ENCODE peak calls at places on chromosomes 7 and 10, in five cellular contexts. M, B, H, D and O are unnamed samples.

GRCh38 chr10:21518629-21519321 is 6.7 kb downstream of the SKIDA1 start:
- DNase-seq in M (peak), B (no peak), H (peak), D (peak), O (no peak)

GRCh38 chr7:12942599-12942998 is 255.2 kb downstream of the ARL4A start:
- DNase-seq in M (peak), B (no peak), H (no peak), D (no peak), O (no peak)

GRCh38 chr7:70595741-70596574 is 536.0 kb upstream of the GALNT17 start:
- DNase-seq in M (peak), B (no peak), H (no peak), D (peak), O (no peak)

GRCh38 chr7:45092100-45092930 is 3.5 kb upstream of the NACAD start:
- DNase-seq in M (peak), B (no peak), H (no peak), D (no peak), O (no peak)

GRCh38 chr7:141754939-141755338 is 9.0 kb upstream of the TAS2R3 start:
- DNase-seq in M (peak), B (no peak), H (peak), D (peak), O (no peak)

GRCh38 chr10:102413806-102414561 is 4.6 kb downstream of the PSD start:
- DNase-seq in M (no peak), B (no peak), H (no peak), D (peak), O (no peak)

GRCh38 chr7:85030893-85031292 is 156.0 kb downstream of the SEMA3D start:
- DNase-seq in M (peak), B (no peak), H (no peak), D (peak), O (no peak)

GRCh38 chr7:26637610-26638009 is 226.8 kb downstream of the SKAP2 start:
- DNase-seq in M (no peak), B (no peak), H (no peak), D (no peak), O (no peak)

GRCh38 chr7:129741011-129741410 is 129.5 kb downstream of the NRF1 start:
- DNase-seq in M (no peak), B (no peak), H (no peak), D (no peak), O (no peak)

GRCh38 chr7:20514364-20514763 is 101.1 kb upstream of the ABCB5 start:
- DNase-seq in M (peak), B (peak), H (no peak), D (no peak), O (no peak)

GRCh38 chr7:3835102-3835501 is 534.0 kb downstream of the SDK1 start:
- DNase-seq in M (peak), B (no peak), H (no peak), D (no peak), O (no peak)

GRCh38 chr7:69643708-69644445 is 45.6 kb downstream of the AUTS2 start:
- DNase-seq in M (no peak), B (no peak), H (no peak), D (peak), O (no peak)

GRCh38 chr10:24119919-24120318 is 89.0 kb upstream of the KIAA1217 start:
- DNase-seq in M (no peak), B (no peak), H (no peak), D (no peak), O (no peak)

GRCh38 chr10:121873236-121873635 is 54.6 kb downstream of the ATE1 start:
- DNase-seq in M (peak), B (no peak), H (no peak), D (no peak), O (no peak)

GRCh38 chr7:157113607-157114006 is 25.1 kb upstream of the UBE3C start:
- DNase-seq in M (no peak), B (no peak), H (no peak), D (no peak), O (no peak)

GRCh38 chr7:5699951-5700384 is 81.5 kb downstream of the RNF216 start:
- DNase-seq in M (peak), B (no peak), H (peak), D (peak), O (peak)

GRCh38 chr7:78472519-78472918 is 673.9 kb downstream of the PHTF2 start:
- DNase-seq in M (peak), B (no peak), H (no peak), D (no peak), O (no peak)

GRCh38 chr7:154898973-154899855 is 103.7 kb downstream of the PAXIP1 start:
- DNase-seq in M (no peak), B (no peak), H (no peak), D (no peak), O (no peak)

GRCh38 chr7:139680676-139681462 is 96.9 kb downstream of the HIPK2 start:
- DNase-seq in M (peak), B (no peak), H (no peak), D (no peak), O (peak)

GRCh38 chr10:133114726-133115452 is 27.2 kb downstream of the ADGRA1 start:
- DNase-seq in M (no peak), B (no peak), H (no peak), D (no peak), O (no peak)

GRCh38 chr10:69069090-69070042 is 18.5 kb upstream of the SRGN start:
- DNase-seq in M (no peak), B (no peak), H (no peak), D (no peak), O (no peak)

GRCh38 chr10:79102056-79102874 is 33.5 kb downstream of the ZMIZ1 start:
- DNase-seq in M (peak), B (no peak), H (no peak), D (peak), O (no peak)

GRCh38 chr7:75688200-75689136 is 50.3 kb downstream of the HIP1 start:
- DNase-seq in M (no peak), B (no peak), H (no peak), D (no peak), O (no peak)

GRCh38 chr7:32204361-32205018 is 134.3 kb upstream of the PDE1C start:
- DNase-seq in M (peak), B (no peak), H (no peak), D (peak), O (no peak)

GRCh38 chr10:90834326-90834725 is 23.5 kb downstream of the HTR7 start:
- DNase-seq in M (peak), B (no peak), H (no peak), D (no peak), O (no peak)

GRCh38 chr10:133314911-133315310 is 6.2 kb downstream of the ZNF511 start:
- DNase-seq in M (no peak), B (no peak), H (no peak), D (no peak), O (no peak)

GRCh38 chr7:93414574-93414973 is 159.9 kb downstream of the CALCR start:
- DNase-seq in M (no peak), B (no peak), H (no peak), D (no peak), O (no peak)

GRCh38 chr10:91495402-91495801 is 85.3 kb downstream of the HECTD2 start:
- DNase-seq in M (no peak), B (no peak), H (no peak), D (no peak), O (no peak)

GRCh38 chr10:80493482-80494021 is 39.4 kb downstream of the TSPAN14 start:
- DNase-seq in M (peak), B (no peak), H (peak), D (no peak), O (no peak)

GRCh38 chr7:67406941-67407340 is 410.3 kb downstream of the TYW1 start:
- DNase-seq in M (no peak), B (no peak), H (no peak), D (no peak), O (no peak)

GRCh38 chr7:79050592-79050991 is 402.9 kb downstream of the MAGI2 start:
- DNase-seq in M (peak), B (peak), H (no peak), D (no peak), O (no peak)